ENCODE peak calls at places on chromosomes 7 and 10, in nine cellular contexts. D is heart left ventricle, Z is uterus, Y is ovary, U is IMR-90, W is GM12891, X is gastrocnemius medialis, M is H54, I is right lobe of liver. R is an unnamed sample.

GRCh38 chr7:25087855-25088254 is 37.2 kb downstream of the CYCS start:
- DNase-seq in D (no peak), Z (no peak), Y (no peak), U (no peak), W (no peak), X (no peak), M (no peak), I (no peak), R (no peak)

GRCh38 chr7:111528331-111528730 is 34.0 kb downstream of the IMMP2L start:
- DNase-seq in D (no peak), Z (no peak), Y (no peak), U (no peak), W (no peak), X (no peak), M (no peak), I (no peak), R (no peak)

GRCh38 chr10:35961501-35961900 is 319.4 kb upstream of the FZD8 start:
- DNase-seq in D (no peak), Z (no peak), Y (no peak), U (peak; percentile 68), W (no peak), X (no peak), M (no peak), I (no peak), R (no peak)

GRCh38 chr7:21141476-21141875 is 286.4 kb upstream of the SP4 start:
- DNase-seq in D (no peak), Z (no peak), Y (no peak), U (no peak), W (no peak), X (no peak), M (no peak), I (no peak), R (no peak)

GRCh38 chr10:71397340-71398212 is 856 bp downstream of the CDH23 start:
- DNase-seq in D (no peak), Z (peak; percentile 27), Y (peak; percentile 33), U (no peak), W (no peak), X (no peak), M (no peak), I (no peak), R (no peak)

GRCh38 chr7:130560972-130561371 is 69.1 kb downstream of the MEST start:
- DNase-seq in D (no peak), Z (no peak), Y (no peak), U (peak; percentile 43), W (peak; percentile 41), X (no peak), M (peak; percentile 12), I (no peak), R (no peak)

GRCh38 chr10:102310356-102311024 is 65.2 kb downstream of the GBF1 start:
- DNase-seq in D (no peak), Z (no peak), Y (no peak), U (peak; percentile 66), W (no peak), X (no peak), M (peak; percentile 31), I (no peak), R (no peak)

GRCh38 chr7:44743750-44744149 is 4.9 kb upstream of the ZMIZ2 start:
- DNase-seq in D (no peak), Z (no peak), Y (no peak), U (no peak), W (no peak), X (no peak), M (no peak), I (no peak), R (no peak)

GRCh38 chr7:99974681-99975080 is 1.1 kb downstream of the AZGP1 start:
- DNase-seq in D (no peak), Z (no peak), Y (no peak), U (no peak), W (no peak), X (no peak), M (no peak), I (no peak), R (no peak)

GRCh38 chr10:34815174-34816066 is at the start of gene PARD3:
- DNase-seq in D (peak; percentile 71), Z (peak; percentile 66), Y (peak; percentile 77), U (peak; percentile 51), W (peak; percentile 78), X (peak; percentile 69), M (peak; percentile 80), I (peak; percentile 80), R (no peak)

GRCh38 chr10:96017227-96017687 is 26.1 kb upstream of the CCNJ start:
- DNase-seq in D (no peak), Z (no peak), Y (no peak), U (peak; percentile 54), W (peak; percentile 22), X (no peak), M (peak; percentile 33), I (no peak), R (no peak)

GRCh38 chr7:156091515-156092080 is 279.3 kb upstream of the SHH start:
- DNase-seq in D (no peak), Z (no peak), Y (no peak), U (no peak), W (no peak), X (no peak), M (no peak), I (no peak), R (no peak)

GRCh38 chr7:25117226-25118047 is 7.6 kb downstream of the CYCS start:
- DNase-seq in D (no peak), Z (no peak), Y (no peak), U (peak; percentile 27), W (no peak), X (no peak), M (no peak), I (no peak), R (no peak)

DNA sequence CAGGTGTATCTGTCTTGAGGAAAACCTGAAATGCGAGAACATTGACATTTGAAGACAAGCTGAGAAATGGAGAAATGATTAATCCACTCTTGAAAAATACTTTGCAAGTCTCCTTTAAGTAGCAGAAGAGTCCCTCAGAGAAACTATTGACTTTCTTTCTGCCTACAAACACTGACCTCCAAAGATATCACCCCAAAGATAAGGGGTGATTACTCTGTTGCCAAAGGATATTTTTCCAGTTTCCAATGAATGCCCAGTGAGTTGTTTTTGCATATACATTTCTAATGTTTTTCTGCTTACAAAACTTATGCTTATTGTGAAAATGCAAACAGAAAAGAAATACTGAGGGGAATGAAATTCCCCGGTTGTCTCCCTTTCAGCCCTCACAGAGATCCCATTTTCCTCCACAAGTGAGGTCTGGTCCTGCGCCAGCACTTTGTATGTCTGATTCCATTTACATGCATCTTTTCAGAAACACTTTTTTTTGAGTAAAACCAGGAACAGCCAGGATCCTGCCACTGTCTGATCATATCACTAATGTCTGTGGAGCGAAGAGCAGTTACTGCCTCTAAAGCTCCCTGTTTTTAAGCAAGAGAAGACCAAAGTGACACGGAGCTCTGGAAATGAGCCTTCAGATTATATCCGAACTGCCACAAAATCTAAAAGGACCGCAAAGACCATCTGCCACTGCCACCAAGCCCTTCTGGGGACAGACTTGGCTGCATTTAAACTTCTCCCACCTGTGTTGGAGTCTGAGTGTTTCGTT is 82.9 kb upstream of the PDCD4 start:
- DNase-seq in D (no peak), Z (no peak), Y (no peak), U (no peak), W (no peak), X (no peak), M (no peak), I (no peak), R (no peak)
- TF ChIP-seq POLR2A in D (no peak), Z (no peak), Y (no peak), U (no peak), W (no peak), X (no peak), M (no peak), I (no peak), R (no peak)

GRCh38 chr7:77415822-77416620 is at the start of gene GSAP:
- DNase-seq in D (peak; percentile 78), Z (peak; percentile 46), Y (peak; percentile 56), U (no peak), W (peak; percentile 61), X (peak; percentile 54), M (peak; percentile 36), I (peak; percentile 86), R (no peak)
- TF ChIP-seq POLR2A in D (no peak), Z (peak; percentile 28), Y (no peak), U (no peak), W (peak; percentile 12), X (no peak), M (peak; percentile 15), I (peak; percentile 57), R (no peak)

GRCh38 chr10:94358480-94358879 is 4.3 kb downstream of the NOC3L start:
- DNase-seq in D (no peak), Z (no peak), Y (no peak), U (peak; percentile 96), W (no peak), X (no peak), M (peak; percentile 71), I (no peak), R (no peak)
- TF ChIP-seq POLR2A in D (no peak), Z (no peak), Y (no peak), U (no peak), W (no peak), X (no peak), M (no peak), I (no peak), R (no peak)

DNA sequence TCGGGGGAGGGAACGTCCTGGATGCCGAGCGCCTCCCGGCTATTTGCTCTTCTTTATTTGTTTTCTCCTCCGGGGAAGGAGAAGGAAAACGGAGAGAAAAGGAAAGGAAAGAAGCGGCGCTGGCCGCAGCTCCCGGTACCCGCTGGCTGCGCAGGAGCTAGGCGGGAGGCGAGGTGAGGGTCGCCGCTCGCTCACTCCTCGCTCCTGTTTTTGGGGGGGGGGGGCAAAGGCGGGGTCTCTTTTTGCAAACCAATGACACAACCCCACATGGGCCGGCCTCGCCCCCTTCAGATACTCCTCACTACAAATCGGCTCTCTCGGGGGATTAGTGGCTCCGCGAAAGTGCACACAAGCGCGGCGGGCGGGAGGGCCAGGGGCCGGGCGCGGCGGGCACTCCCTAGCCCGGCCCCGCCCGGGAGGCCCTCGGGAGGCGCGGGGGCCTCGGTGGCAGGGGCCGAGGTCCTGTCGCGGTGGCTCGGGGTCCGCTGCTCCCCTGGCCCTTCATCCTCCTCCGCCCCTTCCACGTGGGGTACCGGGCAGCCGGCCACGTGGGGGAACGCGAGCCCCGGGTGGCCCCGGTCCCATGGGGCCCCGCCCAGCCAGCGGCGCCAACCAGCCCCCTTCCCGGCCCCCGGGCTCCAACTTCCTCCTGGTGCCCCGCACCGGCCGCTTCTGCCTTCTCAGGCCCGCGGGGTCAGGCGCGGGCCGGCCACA is 650 bp upstream of the CTBP2 start:
- DNase-seq in D (peak; percentile 81), Z (peak; percentile 76), Y (peak; percentile 81), U (peak; percentile 85), W (no peak), X (peak; percentile 73), M (peak; percentile 84), I (peak; percentile 79), R (peak; percentile 37)
- TF ChIP-seq POLR2A in D (no peak), Z (peak; percentile 61), Y (peak; percentile 44), U (peak; percentile 75), W (no peak), X (peak; percentile 81), M (peak; percentile 6), I (no peak), R (no peak)

GRCh38 chr7:114255404-114255841 is 159.2 kb upstream of the FOXP2 start:
- DNase-seq in D (no peak), Z (no peak), Y (no peak), U (no peak), W (no peak), X (no peak), M (no peak), I (peak; percentile 73), R (no peak)
- TF ChIP-seq POLR2A in D (no peak), Z (no peak), Y (no peak), U (no peak), W (no peak), X (no peak), M (no peak), I (no peak), R (no peak)

R was measured in esophagus squamous epithelium.